ENCODE peak calls at places on chromosome 17, in four cellular contexts. One of them, this sample, is unnamed.

GRCh38 chr17:57356722-57357391 is 100.5 kb downstream of the MSI2 start:
- DNase-seq in fibroblast of lung: no peak
- DNase-seq in H9: no peak
- DNase-seq in HepG2: no peak
- DNase-seq in this sample: peak; percentile 71

GRCh38 chr17:34314279-34314678 is 5.0 kb upstream of the CCL8 start:
- DNase-seq in fibroblast of lung: peak; percentile 81
- DNase-seq in H9: no peak
- DNase-seq in HepG2: no peak
- DNase-seq in this sample: no peak

GRCh38 chr17:78252111-78252634 is 20.7 kb downstream of the TMEM235 start:
- DNase-seq in fibroblast of lung: no peak
- DNase-seq in H9: peak; percentile 43
- DNase-seq in HepG2: no peak
- DNase-seq in this sample: peak; percentile 57

GRCh38 chr17:48529191-48529979 is 1.4 kb downstream of the HOXB1 start:
- DNase-seq in fibroblast of lung: no peak
- DNase-seq in H9: peak; percentile 75
- DNase-seq in HepG2: no peak
- DNase-seq in this sample: peak; percentile 85

GRCh38 chr17:68576811-68577551 is 24.2 kb downstream of the FAM20A start:
- DNase-seq in fibroblast of lung: peak; percentile 91
- DNase-seq in H9: no peak
- DNase-seq in HepG2: no peak
- DNase-seq in this sample: peak; percentile 68

GRCh38 chr17:2369039-2369438 is 31.7 kb downstream of the SGSM2 start:
- DNase-seq in fibroblast of lung: peak; percentile 28
- DNase-seq in H9: no peak
- DNase-seq in HepG2: no peak
- DNase-seq in this sample: no peak

GRCh38 chr17:32494621-32495346 is 8.0 kb downstream of the CDK5R1 start:
- DNase-seq in fibroblast of lung: no peak
- DNase-seq in H9: no peak
- DNase-seq in HepG2: no peak
- DNase-seq in this sample: no peak

GRCh38 chr17:20156196-20157077 is 147.3 kb downstream of the SPECC1 start:
- DNase-seq in fibroblast of lung: peak; percentile 31
- DNase-seq in H9: no peak
- DNase-seq in HepG2: peak; percentile 39
- DNase-seq in this sample: peak; percentile 93

GRCh38 chr17:73091770-73092517 is 544 bp downstream of the SLC39A11 start:
- DNase-seq in fibroblast of lung: peak; percentile 24
- DNase-seq in H9: peak; percentile 75
- DNase-seq in HepG2: peak; percentile 67
- DNase-seq in this sample: peak; percentile 87

GRCh38 chr17:14813649-14814048 is 451.5 kb downstream of the PMP22 start:
- DNase-seq in fibroblast of lung: no peak
- DNase-seq in H9: peak; percentile 92
- DNase-seq in HepG2: peak; percentile 36
- DNase-seq in this sample: peak; percentile 92

DNA sequence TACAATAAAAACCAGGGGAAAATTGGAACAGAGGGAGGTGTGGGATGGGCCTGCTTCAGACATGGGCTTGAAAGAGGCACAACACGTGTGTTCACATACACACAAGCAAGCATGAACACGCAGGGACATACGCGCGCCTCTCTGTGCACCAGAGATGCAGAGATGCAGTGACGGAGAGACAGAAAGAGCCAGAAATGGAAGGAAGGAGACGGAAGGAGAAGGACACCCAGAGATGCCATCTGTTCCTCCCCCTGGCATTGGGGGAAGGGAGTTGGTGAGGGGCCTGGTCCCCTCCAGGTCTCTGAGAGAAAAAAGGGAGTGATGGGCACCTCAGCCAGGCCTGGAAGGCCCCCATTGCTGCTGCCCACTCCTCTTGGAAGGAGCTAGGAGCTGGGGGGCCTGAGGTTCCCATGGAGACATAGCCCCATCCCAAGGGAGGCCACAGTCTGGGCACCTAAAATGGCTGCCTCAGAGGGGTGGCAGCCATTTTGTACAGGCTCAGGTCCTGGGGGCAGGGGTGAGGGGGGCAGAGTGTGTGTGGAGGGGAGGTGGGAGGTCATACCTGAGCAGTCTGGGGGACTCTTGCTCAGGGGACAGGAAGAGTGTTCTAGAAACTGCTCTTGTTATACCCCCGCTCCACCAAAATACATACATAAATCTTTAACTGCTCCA is 3.9 kb upstream of the NEUROD2 start:
- DNase-seq in fibroblast of lung: no peak
- DNase-seq in H9: no peak
- DNase-seq in HepG2: no peak
- DNase-seq in this sample: no peak
- H3K27me3 ChIP-seq in fibroblast of lung: peaks cover 31% of the 10 kb centered on the region
- H3K27me3 ChIP-seq in H9: peaks cover 38% of the 10 kb centered on the region
- H3K27me3 ChIP-seq in HepG2: peaks cover 71% of the 10 kb centered on the region
- H3K27me3 ChIP-seq in this sample: peaks cover 100% of the 10 kb centered on the region

GRCh38 chr17:71959129-71959528 is 161.7 kb upstream of the SOX9 start:
- DNase-seq in fibroblast of lung: peak; percentile 35
- DNase-seq in H9: no peak
- DNase-seq in HepG2: peak; percentile 23
- DNase-seq in this sample: no peak
- TF ChIP-seq CTCF in fibroblast of lung: peak; percentile 63
- TF ChIP-seq CTCF in H9: peak; percentile 68
- TF ChIP-seq CTCF in HepG2: peak; percentile 49
- TF ChIP-seq CTCF in this sample: peak; percentile 77

GRCh38 chr17:42133461-42134041 is 10.9 kb downstream of the HSPB9 start:
- DNase-seq in fibroblast of lung: no peak
- DNase-seq in H9: no peak
- DNase-seq in HepG2: no peak
- DNase-seq in this sample: no peak

GRCh38 chr17:42135151-42135550 is 12.5 kb downstream of the HSPB9 start:
- DNase-seq in fibroblast of lung: no peak
- DNase-seq in H9: no peak
- DNase-seq in HepG2: no peak
- DNase-seq in this sample: no peak

GRCh38 chr17:42136654-42137051 is 14.0 kb downstream of the HSPB9 start:
- DNase-seq in fibroblast of lung: no peak
- DNase-seq in H9: no peak
- DNase-seq in HepG2: no peak
- DNase-seq in this sample: no peak

GRCh38 chr17:42132941-42133340 is 10.3 kb downstream of the HSPB9 start:
- DNase-seq in fibroblast of lung: peak; percentile 71
- DNase-seq in H9: no peak
- DNase-seq in HepG2: no peak
- DNase-seq in this sample: no peak

GRCh38 chr17:42135664-42136653 is 13.4 kb downstream of the HSPB9 start:
- DNase-seq in fibroblast of lung: peak; percentile 64
- DNase-seq in H9: peak; percentile 82
- DNase-seq in HepG2: peak; percentile 91
- DNase-seq in this sample: peak; percentile 86
- H3K9ac ChIP-seq in fibroblast of lung: no peak overlapping the region
- H3K9ac ChIP-seq in H9: no peak overlapping the region
- H3K9ac ChIP-seq in HepG2: peak overlapping the region; percentile 16
- H3K9ac ChIP-seq in this sample: peak overlapping the region; percentile 33

GRCh38 chr17:9021985-9022552 is 759 bp downstream of the NTN1 start:
- DNase-seq in fibroblast of lung: peak; percentile 15
- DNase-seq in H9: peak; percentile 58
- DNase-seq in HepG2: no peak
- DNase-seq in this sample: peak; percentile 84

GRCh38 chr17:9022553-9023388 is 1.5 kb downstream of the NTN1 start:
- DNase-seq in fibroblast of lung: peak; percentile 11
- DNase-seq in H9: peak; percentile 69
- DNase-seq in HepG2: no peak
- DNase-seq in this sample: peak; percentile 85

GRCh38 chr17:9021158-9021984 is at the start of gene NTN1:
- DNase-seq in fibroblast of lung: peak; percentile 11
- DNase-seq in H9: peak; percentile 63
- DNase-seq in HepG2: no peak
- DNase-seq in this sample: peak; percentile 88

GRCh38 chr17:9020096-9020823 is 1.1 kb upstream of the NTN1 start:
- DNase-seq in fibroblast of lung: no peak
- DNase-seq in H9: no peak
- DNase-seq in HepG2: no peak
- DNase-seq in this sample: peak; percentile 69

GRCh38 chr17:9020824-9021157 is 519 bp upstream of the NTN1 start:
- DNase-seq in fibroblast of lung: no peak
- DNase-seq in H9: no peak
- DNase-seq in HepG2: no peak
- DNase-seq in this sample: no peak
- H3K27me3 ChIP-seq in fibroblast of lung: peaks cover 36% of the 10 kb centered on the region
- H3K27me3 ChIP-seq in H9: peaks cover 59% of the 10 kb centered on the region
- H3K27me3 ChIP-seq in HepG2: peaks cover 70% of the 10 kb centered on the region
- H3K27me3 ChIP-seq in this sample: peaks cover 59% of the 10 kb centered on the region

GRCh38 chr17:7674934-7675333 is 12.4 kb downstream of the TP53 start:
- DNase-seq in fibroblast of lung: no peak
- DNase-seq in H9: no peak
- DNase-seq in HepG2: no peak
- DNase-seq in this sample: no peak

GRCh38 chr17:7676533-7676932 is 10.8 kb downstream of the TP53 start:
- DNase-seq in fibroblast of lung: no peak
- DNase-seq in H9: peak; percentile 72
- DNase-seq in HepG2: no peak
- DNase-seq in this sample: peak; percentile 82

GRCh38 chr17:7677388-7678067 is 9.8 kb downstream of the TP53 start:
- DNase-seq in fibroblast of lung: no peak
- DNase-seq in H9: peak; percentile 81
- DNase-seq in HepG2: no peak
- DNase-seq in this sample: peak; percentile 80

GRCh38 chr17:7668482-7668881 is 17.8 kb downstream of the ATP1B2 start:
- DNase-seq in fibroblast of lung: no peak
- DNase-seq in H9: no peak
- DNase-seq in HepG2: no peak
- DNase-seq in this sample: no peak

DNA sequence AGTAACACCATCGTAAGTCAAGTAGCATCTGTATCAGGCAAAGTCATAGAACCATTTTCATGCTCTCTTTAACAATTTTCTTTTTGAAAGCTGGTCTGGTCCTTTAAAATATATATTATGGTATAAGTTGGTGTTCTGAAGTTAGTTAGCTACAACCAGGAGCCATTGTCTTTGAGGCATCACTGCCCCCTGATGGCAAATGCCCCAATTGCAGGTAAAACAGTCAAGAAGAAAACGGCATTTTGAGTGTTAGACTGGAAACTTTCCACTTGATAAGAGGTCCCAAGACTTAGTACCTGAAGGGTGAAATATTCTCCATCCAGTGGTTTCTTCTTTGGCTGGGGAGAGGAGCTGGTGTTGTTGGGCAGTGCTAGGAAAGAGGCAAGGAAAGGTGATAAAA is 14.1 kb downstream of the TP53 start:
- DNase-seq in fibroblast of lung: peak; percentile 14
- DNase-seq in H9: peak; percentile 66
- DNase-seq in HepG2: peak; percentile 27
- DNase-seq in this sample: peak; percentile 93
- TF ChIP-seq CTCF in fibroblast of lung: peak; percentile 50
- TF ChIP-seq CTCF in H9: peak; percentile 81
- TF ChIP-seq CTCF in HepG2: peak; percentile 72
- TF ChIP-seq CTCF in this sample: peak; percentile 89

This sample was measured in endodermal cell.